ENCODE peak calls at places on chromosomes 5 and 9, in six cellular contexts. Y is cardiac fibroblast, U is HepG2, I is tibial nerve, H is BE2C, S is left ventricle myocardium inferior. W is an unnamed sample.

GRCh38 chr5:138018844-138019243 is 14.0 kb downstream of the FAM13B start:
- DNase-seq in Y (no peak), U (peak; percentile 84), I (no peak), H (no peak), S (no peak), W (no peak)

GRCh38 chr9:92100237-92100911 is 14.8 kb downstream of the SPTLC1 start:
- DNase-seq in Y (peak; percentile 90), U (no peak), I (no peak), H (no peak), S (no peak), W (no peak)

GRCh38 chr5:57386958-57387357 is 95.7 kb downstream of the ACTBL2 start:
- DNase-seq in Y (peak; percentile 72), U (no peak), I (no peak), H (no peak), S (no peak), W (no peak)

GRCh38 chr5:54220230-54221040 is 89.9 kb downstream of the ARL15 start:
- DNase-seq in Y (no peak), U (no peak), I (no peak), H (no peak), S (no peak), W (no peak)

GRCh38 chr5:55694152-55694830 is 17.8 kb downstream of the SLC38A9 start:
- DNase-seq in Y (peak; percentile 64), U (peak; percentile 34), I (no peak), H (no peak), S (no peak), W (no peak)

GRCh38 chr9:7536310-7536939 is 263.2 kb downstream of the DMAC1 start:
- DNase-seq in Y (peak; percentile 64), U (peak; percentile 45), I (peak; percentile 71), H (peak; percentile 64), S (no peak), W (peak; percentile 27)

GRCh38 chr5:139668924-139669680 is 21.0 kb downstream of the CXXC5 start:
- DNase-seq in Y (no peak), U (no peak), I (no peak), H (no peak), S (no peak), W (no peak)

GRCh38 chr5:175746851-175747250 is 89.0 kb downstream of the HRH2 start:
- DNase-seq in Y (peak; percentile 10), U (no peak), I (no peak), H (peak; percentile 33), S (no peak), W (no peak)

GRCh38 chr9:99351647-99352046 is 129.6 kb downstream of the SEC61B start:
- DNase-seq in Y (no peak), U (no peak), I (no peak), H (peak; percentile 34), S (no peak), W (no peak)

GRCh38 chr9:113912816-113913215 is 36.7 kb downstream of the ZNF618 start:
- DNase-seq in Y (no peak), U (no peak), I (no peak), H (peak; percentile 21), S (no peak), W (no peak)

GRCh38 chr9:37202091-37202490 is 81.7 kb downstream of the ZCCHC7 start:
- DNase-seq in Y (no peak), U (no peak), I (no peak), H (no peak), S (no peak), W (no peak)

GRCh38 chr5:173310861-173311515 is 17.2 kb downstream of the STC2 start:
- DNase-seq in Y (no peak), U (no peak), I (no peak), H (no peak), S (peak; percentile 58), W (no peak)

GRCh38 chr5:1799110-1799601 is 481 bp downstream of the MRPL36 start:
- DNase-seq in Y (peak; percentile 37), U (peak; percentile 77), I (no peak), H (no peak), S (no peak), W (no peak)

GRCh38 chr5:121408778-121409177 is 442.9 kb upstream of the FTMT start:
- DNase-seq in Y (no peak), U (no peak), I (no peak), H (no peak), S (no peak), W (no peak)

DNA sequence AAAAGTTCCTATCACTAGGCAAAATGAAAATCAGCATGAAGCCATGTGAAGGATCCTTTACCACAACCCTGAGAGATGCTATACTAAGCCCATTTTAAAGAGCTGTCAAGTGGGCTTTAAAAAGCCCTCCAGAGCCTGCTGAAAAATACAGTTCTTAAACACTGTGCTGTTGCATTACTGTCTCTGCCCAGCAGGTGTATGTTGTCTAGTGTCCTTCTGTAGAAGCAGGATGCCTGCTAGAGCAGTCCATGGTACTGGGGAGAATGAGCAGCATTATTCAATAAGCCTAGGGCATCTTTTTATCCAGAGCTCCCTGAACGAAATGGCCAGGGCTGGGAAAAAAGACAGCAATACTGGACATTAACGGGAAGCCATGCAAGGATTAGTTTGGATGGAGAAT is 126.2 kb upstream of the PLCXD3 start:
- DNase-seq in Y (peak; percentile 50), U (peak; percentile 54), I (no peak), H (peak; percentile 50), S (no peak), W (peak; percentile 7)
- TF ChIP-seq CTCF in Y (peak; percentile 64), U (peak; percentile 11), I (no peak), H (peak; percentile 65), S (peak; percentile 44), W (peak; percentile 51)

DNA sequence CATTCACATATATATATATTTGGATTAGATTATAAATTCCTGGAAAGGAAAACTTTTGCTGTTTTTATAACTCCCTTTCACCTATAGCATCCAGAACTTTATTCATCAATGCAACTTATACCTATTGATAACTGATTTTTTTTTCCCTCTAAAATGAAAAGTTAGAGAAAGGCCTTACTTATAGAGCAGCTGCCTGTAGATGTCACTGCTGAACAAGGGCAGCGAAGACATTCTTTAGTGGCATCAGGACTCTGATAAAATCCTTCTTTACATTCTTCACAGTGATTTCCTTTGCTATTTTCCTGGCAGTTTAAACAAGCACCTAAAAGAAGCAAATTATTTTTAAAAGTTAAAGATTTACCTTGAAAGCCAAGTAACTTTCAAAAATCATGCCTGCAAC is 32.3 kb upstream of the CDK5RAP2 start:
- DNase-seq in Y (no peak), U (no peak), I (no peak), H (no peak), S (no peak), W (no peak)
- TF ChIP-seq CTCF in Y (no peak), U (peak; percentile 43), I (no peak), H (peak; percentile 50), S (no peak), W (peak; percentile 47)

DNA sequence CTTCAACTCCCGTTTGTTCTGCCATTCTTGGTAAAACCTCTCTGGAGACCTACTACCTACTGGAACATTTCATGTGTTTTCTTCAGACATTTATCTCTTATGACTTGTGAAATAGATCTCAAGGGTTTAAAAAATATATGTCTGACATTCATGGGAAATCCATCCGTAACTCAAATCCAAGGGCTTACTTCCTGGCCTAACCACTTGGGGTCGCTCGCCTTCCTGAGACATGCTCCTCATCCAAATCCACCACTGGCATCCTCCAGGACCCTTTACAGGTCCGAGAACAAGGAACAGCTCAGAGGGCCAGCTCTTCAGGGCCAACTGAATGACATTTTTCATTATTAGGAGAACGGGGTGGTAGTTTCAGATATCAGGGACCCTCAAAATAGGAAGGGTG is 235.1 kb upstream of the TUT7 start:
- DNase-seq in Y (no peak), U (no peak), I (no peak), H (no peak), S (no peak), W (no peak)
- TF ChIP-seq CTCF in Y (no peak), U (peak; percentile 24), I (no peak), H (no peak), S (no peak), W (no peak)

GRCh38 chr9:21883642-21884041 is 81.2 kb downstream of the MTAP start:
- DNase-seq in Y (no peak), U (no peak), I (no peak), H (no peak), S (no peak), W (no peak)
- TF ChIP-seq CTCF in Y (no peak), U (no peak), I (no peak), H (no peak), S (no peak), W (no peak)

GRCh38 chr5:171927345-171927941 is 79.0 kb downstream of the FBXW11 start:
- DNase-seq in Y (peak; percentile 30), U (no peak), I (no peak), H (no peak), S (no peak), W (no peak)
- TF ChIP-seq CTCF in Y (peak; percentile 52), U (peak; percentile 21), I (no peak), H (peak; percentile 53), S (no peak), W (peak; percentile 57)

GRCh38 chr9:12884736-12885395 is 110.0 kb downstream of the LURAP1L start:
- DNase-seq in Y (peak; percentile 95), U (peak; percentile 36), I (no peak), H (no peak), S (no peak), W (no peak)
- TF ChIP-seq CTCF in Y (peak; percentile 63), U (peak; percentile 73), I (peak; percentile 17), H (peak; percentile 68), S (peak; percentile 66), W (peak; percentile 48)

GRCh38 chr9:121883281-121884056 is 209.6 kb downstream of the TTLL11 start:
- DNase-seq in Y (peak; percentile 46), U (no peak), I (no peak), H (no peak), S (no peak), W (no peak)

GRCh38 chr9:121886759-121887485 is 206.2 kb downstream of the TTLL11 start:
- DNase-seq in Y (no peak), U (no peak), I (no peak), H (no peak), S (no peak), W (no peak)

GRCh38 chr9:121881920-121882500 is 211.1 kb downstream of the TTLL11 start:
- DNase-seq in Y (no peak), U (no peak), I (no peak), H (no peak), S (no peak), W (no peak)

GRCh38 chr9:121885345-121885901 is 207.7 kb downstream of the TTLL11 start:
- DNase-seq in Y (no peak), U (no peak), I (no peak), H (no peak), S (no peak), W (no peak)

GRCh38 chr9:121884057-121884512 is 209.0 kb downstream of the TTLL11 start:
- DNase-seq in Y (no peak), U (no peak), I (no peak), H (no peak), S (no peak), W (peak; percentile 57)
- TF ChIP-seq CTCF in Y (no peak), U (no peak), I (no peak), H (no peak), S (no peak), W (no peak)

DNA sequence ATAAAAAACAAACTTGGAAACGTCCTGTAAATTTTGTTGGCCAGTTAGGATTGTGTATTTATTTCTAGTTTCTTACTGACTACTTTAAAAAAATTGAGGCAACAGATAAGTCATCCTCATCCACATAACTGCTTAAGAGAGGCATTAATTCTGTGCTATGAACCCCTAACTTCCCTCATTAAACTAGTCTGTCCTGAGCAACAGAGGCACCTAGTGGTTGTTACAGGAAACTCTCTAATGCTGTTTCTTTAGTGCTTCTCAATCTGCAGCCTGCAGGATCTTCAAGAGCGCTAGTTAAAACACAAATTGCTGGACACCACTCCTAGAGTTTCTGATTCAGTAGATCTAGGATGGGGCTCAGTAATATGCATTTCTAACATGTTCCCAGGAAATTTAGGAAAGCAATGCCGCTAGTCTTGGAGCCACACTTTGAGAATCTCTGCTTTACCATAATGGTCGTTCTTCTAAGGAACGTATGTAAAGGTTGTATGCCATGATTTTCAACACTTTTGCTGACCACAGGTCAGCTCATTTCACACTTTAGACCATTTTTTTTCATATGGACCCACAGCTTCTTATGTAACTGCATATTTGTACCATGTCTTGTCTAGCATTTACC is 410.1 kb upstream of the SMARCA2 start:
- DNase-seq in Y (peak; percentile 27), U (peak; percentile 25), I (peak; percentile 22), H (no peak), S (no peak), W (no peak)
- TF ChIP-seq CTCF in Y (peak; percentile 30), U (peak; percentile 64), I (no peak), H (peak; percentile 39), S (peak; percentile 42), W (peak; percentile 73)

W was measured in neural crest cell.